ENCODE peak calls at places on chromosomes 7 and 10, in four cellular contexts. U is psoas muscle, B is DND-41, I is transverse colon. Y is an unnamed sample.
A peak's percentile ranks its signal among the peaks of the same experiment; 100 is the strongest.

GRCh38 chr7:121516791-121517305 is 120.7 kb upstream of the FAM3C start:
- DNase-seq in B (no peak), U (no peak), I (no peak), Y (no peak)

GRCh38 chr10:71509444-71509843 is 112.7 kb downstream of the CDH23 start:
- DNase-seq in U (no peak), B (no peak), I (no peak), Y (no peak)

GRCh38 chr7:5237286-5237685 is 45.5 kb upstream of the SLC29A4 start:
- DNase-seq in U (peak; percentile 77), I (peak; percentile 49), B (no peak), Y (peak; percentile 61)

GRCh38 chr10:14459670-14460069 is 128.9 kb upstream of the FRMD4A start:
- DNase-seq in I (no peak), B (no peak), U (no peak), Y (no peak)

GRCh38 chr10:48658243-48658888 is 26.3 kb upstream of the WDFY4 start:
- DNase-seq in B (peak; percentile 67), I (peak; percentile 80), U (peak; percentile 79), Y (peak; percentile 72)

GRCh38 chr10:113222207-113222606 is 272.2 kb downstream of the TCF7L2 start:
- DNase-seq in B (no peak), U (no peak), I (no peak), Y (no peak)

GRCh38 chr7:55260671-55261385 is 104.3 kb upstream of the LANCL2 start:
- DNase-seq in U (no peak), I (no peak), B (no peak), Y (no peak)

GRCh38 chr10:58743466-58744115 is 230.9 kb downstream of the BICC1 start:
- DNase-seq in U (no peak), B (no peak), I (no peak), Y (no peak)

GRCh38 chr7:18864967-18865366 is 252.5 kb downstream of the TWIST1 start:
- DNase-seq in B (no peak), U (no peak), I (no peak), Y (no peak)

DNA sequence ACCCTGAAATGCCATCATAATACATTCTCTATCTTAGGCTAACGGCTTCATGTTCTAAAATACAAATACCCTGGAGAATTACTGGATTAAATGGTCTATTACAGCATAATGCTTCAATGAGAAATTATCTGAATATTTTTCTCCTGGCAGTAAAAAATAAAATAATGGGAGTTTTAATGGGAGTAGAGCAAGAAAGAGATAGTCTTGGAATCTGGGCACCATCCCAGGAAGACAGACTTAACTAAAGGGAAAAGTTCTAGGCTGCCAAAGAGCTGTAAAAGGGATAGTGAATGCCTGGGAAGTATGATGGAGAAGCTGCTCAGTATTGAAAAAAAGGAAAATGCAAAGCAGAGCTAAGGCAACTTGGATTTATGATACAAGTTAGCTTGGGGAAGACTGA is 12.1 kb upstream of the SYPL1 start:
- DNase-seq in I (no peak), B (no peak), U (no peak), Y (no peak)
- H3K27ac ChIP-seq in I (no peak overlapping the region), B (no peak overlapping the region), U (peak overlapping the region; percentile 80), Y (no peak overlapping the region)

GRCh38 chr10:6133331-6134098 is 44.7 kb downstream of the RBM17 start:
- DNase-seq in B (no peak), I (no peak), U (no peak), Y (no peak)

GRCh38 chr10:6128087-6128486 is 39.3 kb downstream of the RBM17 start:
- DNase-seq in U (no peak), B (no peak), I (no peak), Y (no peak)

GRCh38 chr10:6130851-6131470 is 42.1 kb downstream of the RBM17 start:
- DNase-seq in U (no peak), B (no peak), I (no peak), Y (no peak)

GRCh38 chr10:6124666-6125065 is 35.8 kb downstream of the RBM17 start:
- DNase-seq in I (no peak), U (no peak), B (no peak), Y (no peak)

DNA sequence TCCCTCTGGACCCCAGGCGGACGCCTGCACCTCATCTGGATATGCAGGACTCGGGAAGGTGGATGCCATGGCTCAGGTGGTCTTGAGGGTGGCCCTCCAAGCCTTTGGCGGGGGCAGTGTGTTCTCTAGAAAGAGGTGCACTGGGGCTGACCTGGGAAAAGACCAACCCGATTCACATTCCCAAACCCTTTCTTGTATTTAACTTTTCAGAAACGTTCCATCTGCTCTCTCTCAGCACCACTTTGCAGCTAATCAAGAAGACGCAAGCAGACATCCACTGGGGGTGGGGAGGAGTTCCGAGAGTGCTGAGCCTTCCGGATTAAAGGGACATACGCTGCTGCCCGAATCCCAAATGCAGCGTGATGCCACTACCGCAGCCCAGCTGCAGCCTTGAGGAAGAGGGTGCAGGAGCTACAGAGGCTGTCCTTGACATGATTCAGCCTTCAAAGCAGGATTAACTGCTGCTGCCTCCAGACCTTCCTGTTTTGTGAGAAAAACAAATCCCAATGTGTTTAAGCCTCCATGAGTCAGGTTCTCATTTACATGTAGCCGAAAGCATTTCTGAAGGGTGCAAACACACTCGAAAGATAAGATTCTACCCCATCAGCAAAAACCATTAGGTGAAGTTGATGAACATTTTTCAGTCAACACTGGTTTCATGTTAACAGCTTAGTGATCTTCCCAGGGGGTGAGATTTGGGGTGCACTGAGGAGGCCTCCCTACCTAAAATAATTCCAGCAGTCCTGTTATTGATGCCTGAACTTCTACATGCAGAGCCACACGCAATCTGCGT is 40.0 kb downstream of the RBM17 start:
- DNase-seq in U (peak; percentile 41), B (no peak), I (no peak), Y (no peak)
- H3K4me3 ChIP-seq in U (no peak overlapping the region), B (no peak overlapping the region), I (no peak overlapping the region), Y (no peak overlapping the region)

GRCh38 chr7:151411551-151411950 is 1.7 kb upstream of the WDR86 start:
- DNase-seq in I (no peak), U (no peak), B (no peak), Y (no peak)
- TF ChIP-seq CTCF in I (no peak), U (no peak), B (peak; percentile 23), Y (no peak)

GRCh38 chr10:120431356-120431755 is 25.7 kb upstream of the PLPP4 start:
- DNase-seq in B (no peak), U (no peak), I (no peak), Y (no peak)

GRCh38 chr10:120428754-120429153 is 28.3 kb upstream of the PLPP4 start:
- DNase-seq in I (no peak), B (no peak), U (no peak), Y (no peak)

GRCh38 chr10:120432209-120432608 is 24.8 kb upstream of the PLPP4 start:
- DNase-seq in U (no peak), I (no peak), B (no peak), Y (no peak)

GRCh38 chr10:120426306-120426705 is 30.7 kb upstream of the PLPP4 start:
- DNase-seq in B (no peak), I (no peak), U (no peak), Y (no peak)

GRCh38 chr10:120429395-120429794 is 27.6 kb upstream of the PLPP4 start:
- DNase-seq in B (no peak), U (no peak), I (no peak), Y (no peak)
- H3K27ac ChIP-seq in B (no peak overlapping the region), U (no peak overlapping the region), I (no peak overlapping the region), Y (no peak overlapping the region)

GRCh38 chr10:61397175-61397986 is 55.8 kb downstream of the TMEM26 start:
- DNase-seq in I (no peak), B (peak; percentile 12), U (no peak), Y (no peak)
- H3K4me3 ChIP-seq in I (peak overlapping the region; percentile 7), B (no peak overlapping the region), U (peak overlapping the region; percentile 60), Y (no peak overlapping the region)

GRCh38 chr7:149860821-149861727 is 12.7 kb upstream of the ATP6V0E2 start:
- DNase-seq in B (peak; percentile 26), U (no peak), I (no peak), Y (no peak)
- TF ChIP-seq CTCF in B (peak; percentile 54), U (peak; percentile 14), I (no peak), Y (no peak)

GRCh38 chr7:1106063-1106782 is 18.3 kb downstream of the GPER1 start:
- DNase-seq in B (no peak), U (no peak), I (no peak), Y (no peak)
- H3K27ac ChIP-seq in B (no peak overlapping the region), U (peak overlapping the region; percentile 76), I (no peak overlapping the region), Y (no peak overlapping the region)

GRCh38 chr7:22445140-22445722 is 54.8 kb downstream of the STEAP1B start:
- DNase-seq in B (peak; percentile 96), U (peak; percentile 69), I (peak; percentile 83), Y (peak; percentile 70)
- H3K4me3 ChIP-seq in B (no peak overlapping the region), U (peak overlapping the region; percentile 9), I (no peak overlapping the region), Y (no peak overlapping the region)

GRCh38 chr10:69899727-69900595 is 98.3 kb downstream of the COL13A1 start:
- DNase-seq in I (no peak), B (no peak), U (no peak), Y (no peak)
- TF ChIP-seq CTCF in I (no peak), B (no peak), U (no peak), Y (no peak)